ENCODE peak calls at places on chromosomes 13 and 19, in ten cellular contexts. One of them, this sample, is unnamed.

GRCh38 chr19:35641515-35642151 is at the start of gene ETV2:
- DNase-seq in spleen: peak; percentile 84
- DNase-seq in A549: no peak
- DNase-seq in CD8-positive, alpha-beta T cell: peak; percentile 41
- DNase-seq in left ventricle myocardium inferior: no peak
- DNase-seq in fibroblast of lung: peak; percentile 13
- DNase-seq in osteoblast: peak; percentile 77
- DNase-seq in tibial nerve: no peak
- DNase-seq in astrocyte: no peak
- DNase-seq in cardiac muscle cell: peak; percentile 77
- DNase-seq in this sample: peak; percentile 21

GRCh38 chr13:42720116-42720857 is 61.1 kb upstream of the FAM216B start:
- DNase-seq in spleen: no peak
- DNase-seq in A549: peak; percentile 66
- DNase-seq in CD8-positive, alpha-beta T cell: no peak
- DNase-seq in left ventricle myocardium inferior: no peak
- DNase-seq in fibroblast of lung: peak; percentile 100
- DNase-seq in osteoblast: peak; percentile 62
- DNase-seq in tibial nerve: no peak
- DNase-seq in astrocyte: peak; percentile 96
- DNase-seq in cardiac muscle cell: peak; percentile 99
- DNase-seq in this sample: no peak

GRCh38 chr19:54921082-54921481 is 15.1 kb downstream of the NCR1 start:
- DNase-seq in spleen: no peak
- DNase-seq in A549: no peak
- DNase-seq in CD8-positive, alpha-beta T cell: no peak
- DNase-seq in left ventricle myocardium inferior: no peak
- DNase-seq in fibroblast of lung: no peak
- DNase-seq in osteoblast: no peak
- DNase-seq in tibial nerve: no peak
- DNase-seq in astrocyte: no peak
- DNase-seq in cardiac muscle cell: no peak
- DNase-seq in this sample: no peak

GRCh38 chr19:1884291-1884718 is 991 bp downstream of the ABHD17A start:
- DNase-seq in spleen: no peak
- DNase-seq in A549: no peak
- DNase-seq in CD8-positive, alpha-beta T cell: no peak
- DNase-seq in left ventricle myocardium inferior: no peak
- DNase-seq in fibroblast of lung: no peak
- DNase-seq in osteoblast: peak; percentile 93
- DNase-seq in tibial nerve: no peak
- DNase-seq in astrocyte: no peak
- DNase-seq in cardiac muscle cell: no peak
- DNase-seq in this sample: peak; percentile 53

GRCh38 chr13:41402695-41403511 is 54.4 kb upstream of the RGCC start:
- DNase-seq in spleen: no peak
- DNase-seq in A549: no peak
- DNase-seq in CD8-positive, alpha-beta T cell: no peak
- DNase-seq in left ventricle myocardium inferior: no peak
- DNase-seq in fibroblast of lung: no peak
- DNase-seq in osteoblast: no peak
- DNase-seq in tibial nerve: no peak
- DNase-seq in astrocyte: no peak
- DNase-seq in cardiac muscle cell: no peak
- DNase-seq in this sample: no peak

GRCh38 chr19:5674734-5675133 is 5.6 kb downstream of the MICOS13 start:
- DNase-seq in spleen: no peak
- DNase-seq in A549: no peak
- DNase-seq in CD8-positive, alpha-beta T cell: no peak
- DNase-seq in left ventricle myocardium inferior: no peak
- DNase-seq in fibroblast of lung: no peak
- DNase-seq in osteoblast: peak; percentile 49
- DNase-seq in tibial nerve: no peak
- DNase-seq in astrocyte: no peak
- DNase-seq in cardiac muscle cell: no peak
- DNase-seq in this sample: no peak

GRCh38 chr13:69124996-69125395 is 982.6 kb upstream of the ATXN8OS start:
- DNase-seq in spleen: no peak
- DNase-seq in A549: no peak
- DNase-seq in CD8-positive, alpha-beta T cell: no peak
- DNase-seq in left ventricle myocardium inferior: no peak
- DNase-seq in fibroblast of lung: no peak
- DNase-seq in osteoblast: no peak
- DNase-seq in tibial nerve: no peak
- DNase-seq in astrocyte: no peak
- DNase-seq in cardiac muscle cell: no peak
- DNase-seq in this sample: no peak

GRCh38 chr13:48233097-48233885 is at the start of gene ITM2B:
- DNase-seq in spleen: peak; percentile 95
- DNase-seq in A549: peak; percentile 32
- DNase-seq in CD8-positive, alpha-beta T cell: peak; percentile 54
- DNase-seq in left ventricle myocardium inferior: peak; percentile 84
- DNase-seq in fibroblast of lung: peak; percentile 69
- DNase-seq in osteoblast: peak; percentile 96
- DNase-seq in tibial nerve: peak; percentile 53
- DNase-seq in astrocyte: peak; percentile 47
- DNase-seq in cardiac muscle cell: peak; percentile 79
- DNase-seq in this sample: peak; percentile 89

GRCh38 chr19:850221-850978 is 1.7 kb upstream of the ELANE start:
- DNase-seq in spleen: peak; percentile 81
- DNase-seq in A549: peak; percentile 76
- DNase-seq in CD8-positive, alpha-beta T cell: no peak
- DNase-seq in left ventricle myocardium inferior: peak; percentile 93
- DNase-seq in fibroblast of lung: peak; percentile 99
- DNase-seq in osteoblast: peak; percentile 99
- DNase-seq in tibial nerve: peak; percentile 83
- DNase-seq in astrocyte: peak; percentile 40
- DNase-seq in cardiac muscle cell: peak; percentile 100
- DNase-seq in this sample: peak; percentile 75

GRCh38 chr13:72643339-72643989 is 84.0 kb downstream of the MZT1 start:
- DNase-seq in spleen: no peak
- DNase-seq in A549: peak; percentile 4
- DNase-seq in CD8-positive, alpha-beta T cell: peak; percentile 55
- DNase-seq in left ventricle myocardium inferior: peak; percentile 20
- DNase-seq in fibroblast of lung: peak; percentile 64
- DNase-seq in osteoblast: peak; percentile 89
- DNase-seq in tibial nerve: peak; percentile 30
- DNase-seq in astrocyte: peak; percentile 6
- DNase-seq in cardiac muscle cell: peak; percentile 66
- DNase-seq in this sample: no peak

GRCh38 chr13:76570485-76570884 is 315.7 kb downstream of the KCTD12 start:
- DNase-seq in spleen: no peak
- DNase-seq in A549: no peak
- DNase-seq in CD8-positive, alpha-beta T cell: no peak
- DNase-seq in left ventricle myocardium inferior: no peak
- DNase-seq in fibroblast of lung: no peak
- DNase-seq in osteoblast: no peak
- DNase-seq in tibial nerve: no peak
- DNase-seq in astrocyte: no peak
- DNase-seq in cardiac muscle cell: no peak
- DNase-seq in this sample: no peak

GRCh38 chr19:4868286-4868834 is 893 bp upstream of the PLIN3 start:
- DNase-seq in spleen: peak; percentile 77
- DNase-seq in A549: no peak
- DNase-seq in CD8-positive, alpha-beta T cell: no peak
- DNase-seq in left ventricle myocardium inferior: no peak
- DNase-seq in fibroblast of lung: no peak
- DNase-seq in osteoblast: peak; percentile 57
- DNase-seq in tibial nerve: no peak
- DNase-seq in astrocyte: no peak
- DNase-seq in cardiac muscle cell: no peak
- DNase-seq in this sample: peak; percentile 62

GRCh38 chr13:27476943-27477681 is 26.7 kb upstream of the MTIF3 start:
- DNase-seq in spleen: no peak
- DNase-seq in A549: peak; percentile 52
- DNase-seq in CD8-positive, alpha-beta T cell: peak; percentile 34
- DNase-seq in left ventricle myocardium inferior: no peak
- DNase-seq in fibroblast of lung: peak; percentile 64
- DNase-seq in osteoblast: peak; percentile 87
- DNase-seq in tibial nerve: no peak
- DNase-seq in astrocyte: no peak
- DNase-seq in cardiac muscle cell: peak; percentile 16
- DNase-seq in this sample: no peak

GRCh38 chr19:48961673-48962028 is 3.5 kb upstream of the FTL start:
- DNase-seq in spleen: peak; percentile 83
- DNase-seq in A549: no peak
- DNase-seq in CD8-positive, alpha-beta T cell: no peak
- DNase-seq in left ventricle myocardium inferior: no peak
- DNase-seq in fibroblast of lung: no peak
- DNase-seq in osteoblast: peak; percentile 36
- DNase-seq in tibial nerve: no peak
- DNase-seq in astrocyte: no peak
- DNase-seq in cardiac muscle cell: no peak
- DNase-seq in this sample: peak; percentile 28

GRCh38 chr19:48963371-48964204 is 1.5 kb upstream of the FTL start:
- DNase-seq in spleen: peak; percentile 95
- DNase-seq in A549: peak; percentile 92
- DNase-seq in CD8-positive, alpha-beta T cell: peak; percentile 65
- DNase-seq in left ventricle myocardium inferior: peak; percentile 72
- DNase-seq in fibroblast of lung: peak; percentile 75
- DNase-seq in osteoblast: peak; percentile 95
- DNase-seq in tibial nerve: peak; percentile 68
- DNase-seq in astrocyte: peak; percentile 51
- DNase-seq in cardiac muscle cell: peak; percentile 76
- DNase-seq in this sample: peak; percentile 92

GRCh38 chr19:48964205-48965032 is 690 bp upstream of the FTL start:
- DNase-seq in spleen: no peak
- DNase-seq in A549: peak; percentile 63
- DNase-seq in CD8-positive, alpha-beta T cell: no peak
- DNase-seq in left ventricle myocardium inferior: peak; percentile 30
- DNase-seq in fibroblast of lung: peak; percentile 61
- DNase-seq in osteoblast: peak; percentile 92
- DNase-seq in tibial nerve: no peak
- DNase-seq in astrocyte: peak; percentile 39
- DNase-seq in cardiac muscle cell: peak; percentile 70
- DNase-seq in this sample: peak; percentile 69

GRCh38 chr19:48962029-48962848 is 2.9 kb upstream of the FTL start:
- DNase-seq in spleen: peak; percentile 96
- DNase-seq in A549: peak; percentile 88
- DNase-seq in CD8-positive, alpha-beta T cell: peak; percentile 53
- DNase-seq in left ventricle myocardium inferior: peak; percentile 54
- DNase-seq in fibroblast of lung: peak; percentile 42
- DNase-seq in osteoblast: peak; percentile 80
- DNase-seq in tibial nerve: no peak
- DNase-seq in astrocyte: no peak
- DNase-seq in cardiac muscle cell: peak; percentile 40
- DNase-seq in this sample: peak; percentile 90

DNA sequence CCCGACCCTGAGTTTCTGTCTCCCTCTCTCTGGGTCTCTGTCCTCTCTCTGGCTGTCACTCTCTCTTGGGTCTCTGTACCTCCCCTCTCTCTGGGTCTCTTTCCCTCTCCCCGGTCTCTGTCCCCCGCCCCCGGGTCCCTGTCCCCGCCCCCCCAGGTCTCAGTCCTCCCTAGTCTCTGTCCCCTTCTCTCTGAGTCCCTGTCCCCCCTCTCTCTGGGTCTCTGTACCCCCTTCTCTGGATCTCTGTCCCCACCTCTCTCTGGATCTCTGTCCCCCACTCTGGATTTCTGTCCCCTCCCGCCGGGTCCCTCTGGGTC is 2.3 kb upstream of the FTL start:
- DNase-seq in spleen: no peak
- DNase-seq in A549: peak; percentile 50
- DNase-seq in CD8-positive, alpha-beta T cell: no peak
- DNase-seq in left ventricle myocardium inferior: no peak
- DNase-seq in fibroblast of lung: no peak
- DNase-seq in osteoblast: peak; percentile 80
- DNase-seq in tibial nerve: no peak
- DNase-seq in astrocyte: no peak
- DNase-seq in cardiac muscle cell: no peak
- DNase-seq in this sample: no peak
- H3K4me1 ChIP-seq in spleen: peaks cover 74% of the 10 kb centered on the region
- H3K4me1 ChIP-seq in A549: peaks cover 54% of the 10 kb centered on the region
- H3K4me1 ChIP-seq in CD8-positive, alpha-beta T cell: peaks cover 55% of the 10 kb centered on the region
- H3K4me1 ChIP-seq in left ventricle myocardium inferior: peaks cover 53% of the 10 kb centered on the region
- H3K4me1 ChIP-seq in fibroblast of lung: peaks cover 19% of the 10 kb centered on the region
- H3K4me1 ChIP-seq in osteoblast: peaks cover 33% of the 10 kb centered on the region
- H3K4me1 ChIP-seq in tibial nerve: peaks cover 50% of the 10 kb centered on the region
- H3K4me1 ChIP-seq in astrocyte: peaks cover 40% of the 10 kb centered on the region
- H3K4me1 ChIP-seq in cardiac muscle cell: peaks cover 17% of the 10 kb centered on the region
- H3K4me1 ChIP-seq in this sample: peaks cover 49% of the 10 kb centered on the region

DNA sequence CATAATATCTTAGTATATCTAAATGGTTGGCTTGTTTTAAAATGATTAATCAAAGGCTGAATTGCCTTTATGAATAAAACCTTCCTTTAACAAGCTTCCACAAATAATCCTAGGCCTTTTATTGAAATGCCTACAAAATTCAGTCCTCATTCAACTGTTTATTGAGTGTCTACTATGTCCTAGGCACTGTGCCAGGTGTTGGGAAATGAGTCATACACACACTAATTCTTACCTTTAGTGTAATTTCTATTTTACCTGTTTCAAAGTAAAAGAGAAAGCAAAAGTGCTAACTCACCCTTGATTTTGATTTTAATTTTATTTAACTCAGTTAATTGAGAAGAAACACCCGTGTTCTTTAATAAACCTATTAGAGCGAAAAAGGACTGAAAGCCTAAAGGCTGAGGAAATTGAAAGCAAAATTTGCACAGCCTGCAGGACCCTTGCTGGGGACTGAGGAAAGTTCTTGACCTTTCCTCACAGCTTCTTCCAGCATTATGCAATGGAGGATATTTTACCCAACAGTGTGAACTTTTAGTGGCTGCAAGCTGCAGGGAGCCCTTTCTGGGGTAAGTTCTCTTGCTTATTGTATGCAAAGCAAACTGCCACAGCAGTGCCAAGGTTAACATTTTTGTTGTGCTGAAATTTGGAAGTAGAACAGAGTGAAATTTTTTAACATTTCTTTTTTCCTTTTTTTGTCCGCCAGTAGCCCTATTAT is 83.1 kb downstream of the B3GLCT start:
- DNase-seq in spleen: no peak
- DNase-seq in A549: no peak
- DNase-seq in CD8-positive, alpha-beta T cell: no peak
- DNase-seq in left ventricle myocardium inferior: no peak
- DNase-seq in fibroblast of lung: no peak
- DNase-seq in osteoblast: no peak
- DNase-seq in tibial nerve: no peak
- DNase-seq in astrocyte: no peak
- DNase-seq in cardiac muscle cell: peak; percentile 6
- DNase-seq in this sample: no peak
- H3K9me3 ChIP-seq in spleen: no peaks in the 10 kb centered on the region
- H3K9me3 ChIP-seq in A549: no peaks in the 10 kb centered on the region
- H3K9me3 ChIP-seq in CD8-positive, alpha-beta T cell: no peaks in the 10 kb centered on the region
- H3K9me3 ChIP-seq in left ventricle myocardium inferior: peaks cover 10% of the 10 kb centered on the region
- H3K9me3 ChIP-seq in fibroblast of lung: no peaks in the 10 kb centered on the region
- H3K9me3 ChIP-seq in osteoblast: no peaks in the 10 kb centered on the region
- H3K9me3 ChIP-seq in tibial nerve: no peaks in the 10 kb centered on the region
- H3K9me3 ChIP-seq in astrocyte: no peaks in the 10 kb centered on the region
- H3K9me3 ChIP-seq in cardiac muscle cell: no peaks in the 10 kb centered on the region
- H3K9me3 ChIP-seq in this sample: peaks cover 14% of the 10 kb centered on the region

GRCh38 chr13:46071590-46072249 is 19.2 kb upstream of the ZC3H13 start:
- DNase-seq in spleen: no peak
- DNase-seq in A549: no peak
- DNase-seq in CD8-positive, alpha-beta T cell: no peak
- DNase-seq in left ventricle myocardium inferior: no peak
- DNase-seq in fibroblast of lung: no peak
- DNase-seq in osteoblast: no peak
- DNase-seq in tibial nerve: no peak
- DNase-seq in astrocyte: no peak
- DNase-seq in cardiac muscle cell: no peak
- DNase-seq in this sample: no peak
- TF ChIP-seq CTCF in spleen: no peak
- TF ChIP-seq CTCF in A549: no peak
- TF ChIP-seq CTCF in CD8-positive, alpha-beta T cell: no peak
- TF ChIP-seq CTCF in left ventricle myocardium inferior: no peak
- TF ChIP-seq CTCF in fibroblast of lung: no peak
- TF ChIP-seq CTCF in osteoblast: no peak
- TF ChIP-seq CTCF in tibial nerve: no peak
- TF ChIP-seq CTCF in astrocyte: no peak
- TF ChIP-seq CTCF in cardiac muscle cell: no peak
- TF ChIP-seq CTCF in this sample: no peak

GRCh38 chr13:24083141-24083540 is 77.4 kb upstream of the SPATA13 start:
- DNase-seq in spleen: no peak
- DNase-seq in A549: no peak
- DNase-seq in CD8-positive, alpha-beta T cell: no peak
- DNase-seq in left ventricle myocardium inferior: no peak
- DNase-seq in fibroblast of lung: no peak
- DNase-seq in osteoblast: no peak
- DNase-seq in tibial nerve: no peak
- DNase-seq in astrocyte: no peak
- DNase-seq in cardiac muscle cell: no peak
- DNase-seq in this sample: no peak
- H3K4me1 ChIP-seq in spleen: no peaks in the 10 kb centered on the region
- H3K4me1 ChIP-seq in A549: peaks cover 12% of the 10 kb centered on the region
- H3K4me1 ChIP-seq in CD8-positive, alpha-beta T cell: no peaks in the 10 kb centered on the region
- H3K4me1 ChIP-seq in left ventricle myocardium inferior: peaks cover 16% of the 10 kb centered on the region
- H3K4me1 ChIP-seq in fibroblast of lung: no peaks in the 10 kb centered on the region
- H3K4me1 ChIP-seq in osteoblast: no peaks in the 10 kb centered on the region
- H3K4me1 ChIP-seq in tibial nerve: peaks cover 17% of the 10 kb centered on the region
- H3K4me1 ChIP-seq in astrocyte: no peaks in the 10 kb centered on the region
- H3K4me1 ChIP-seq in cardiac muscle cell: peaks cover 27% of the 10 kb centered on the region
- H3K4me1 ChIP-seq in this sample: peaks cover 9% of the 10 kb centered on the region

This sample was measured in mucosa of descending colon.